ENCODE peak calls at places on chromosomes 16 and 17, in ten cellular contexts. One of them, this sample, is unnamed.

GRCh38 chr16:29784157-29784556 is 6.1 kb downstream of the ZG16 start:
- DNase-seq in AG04450: no peak
- DNase-seq in effector memory CD4-positive, alpha-beta T cell: no peak
- DNase-seq in mesendoderm: no peak
- DNase-seq in right cardiac atrium: no peak
- DNase-seq in suprapubic skin: no peak
- DNase-seq in psoas muscle: no peak
- DNase-seq in upper lobe of right lung: no peak
- DNase-seq in A549: no peak
- DNase-seq in brain microvascular endothelial cell: no peak
- DNase-seq in this sample: no peak

GRCh38 chr16:10979717-10980601 is 35.6 kb downstream of the CLEC16A start:
- DNase-seq in AG04450: no peak
- DNase-seq in effector memory CD4-positive, alpha-beta T cell: no peak
- DNase-seq in mesendoderm: no peak
- DNase-seq in right cardiac atrium: peak
- DNase-seq in suprapubic skin: peak
- DNase-seq in psoas muscle: peak
- DNase-seq in upper lobe of right lung: no peak
- DNase-seq in A549: no peak
- DNase-seq in brain microvascular endothelial cell: no peak
- DNase-seq in this sample: peak

GRCh38 chr17:17749025-17749772 is 67.9 kb downstream of the RAI1 start:
- DNase-seq in AG04450: no peak
- DNase-seq in effector memory CD4-positive, alpha-beta T cell: no peak
- DNase-seq in mesendoderm: peak
- DNase-seq in right cardiac atrium: no peak
- DNase-seq in suprapubic skin: no peak
- DNase-seq in psoas muscle: no peak
- DNase-seq in upper lobe of right lung: no peak
- DNase-seq in A549: no peak
- DNase-seq in brain microvascular endothelial cell: no peak
- DNase-seq in this sample: peak

GRCh38 chr17:73595068-73595865 is 49.0 kb downstream of the SDK2 start:
- DNase-seq in AG04450: no peak
- DNase-seq in effector memory CD4-positive, alpha-beta T cell: no peak
- DNase-seq in mesendoderm: peak
- DNase-seq in right cardiac atrium: peak
- DNase-seq in suprapubic skin: no peak
- DNase-seq in psoas muscle: peak
- DNase-seq in upper lobe of right lung: peak
- DNase-seq in A549: no peak
- DNase-seq in brain microvascular endothelial cell: no peak
- DNase-seq in this sample: peak

GRCh38 chr16:65044861-65045260 is 77.0 kb downstream of the CDH11 start:
- DNase-seq in AG04450: peak
- DNase-seq in effector memory CD4-positive, alpha-beta T cell: no peak
- DNase-seq in mesendoderm: no peak
- DNase-seq in right cardiac atrium: no peak
- DNase-seq in suprapubic skin: no peak
- DNase-seq in psoas muscle: no peak
- DNase-seq in upper lobe of right lung: no peak
- DNase-seq in A549: no peak
- DNase-seq in brain microvascular endothelial cell: peak
- DNase-seq in this sample: no peak

GRCh38 chr17:75764711-75765421 is at the start of gene GALK1:
- DNase-seq in AG04450: no peak
- DNase-seq in effector memory CD4-positive, alpha-beta T cell: peak
- DNase-seq in mesendoderm: peak
- DNase-seq in right cardiac atrium: peak
- DNase-seq in suprapubic skin: peak
- DNase-seq in psoas muscle: peak
- DNase-seq in upper lobe of right lung: peak
- DNase-seq in A549: peak
- DNase-seq in brain microvascular endothelial cell: peak
- DNase-seq in this sample: peak

GRCh38 chr17:2337152-2337810 is at the start of gene SGSM2:
- DNase-seq in AG04450: no peak
- DNase-seq in effector memory CD4-positive, alpha-beta T cell: peak
- DNase-seq in mesendoderm: peak
- DNase-seq in right cardiac atrium: peak
- DNase-seq in suprapubic skin: peak
- DNase-seq in psoas muscle: peak
- DNase-seq in upper lobe of right lung: peak
- DNase-seq in A549: peak
- DNase-seq in brain microvascular endothelial cell: no peak
- DNase-seq in this sample: peak

GRCh38 chr16:57216968-57217367 is 28.1 kb upstream of the ARL2BP start:
- DNase-seq in AG04450: no peak
- DNase-seq in effector memory CD4-positive, alpha-beta T cell: no peak
- DNase-seq in mesendoderm: no peak
- DNase-seq in right cardiac atrium: no peak
- DNase-seq in suprapubic skin: no peak
- DNase-seq in psoas muscle: no peak
- DNase-seq in upper lobe of right lung: no peak
- DNase-seq in A549: no peak
- DNase-seq in brain microvascular endothelial cell: no peak
- DNase-seq in this sample: no peak

GRCh38 chr17:79874329-79874981 is 35.2 kb upstream of the CBX4 start:
- DNase-seq in AG04450: no peak
- DNase-seq in effector memory CD4-positive, alpha-beta T cell: no peak
- DNase-seq in mesendoderm: peak
- DNase-seq in right cardiac atrium: no peak
- DNase-seq in suprapubic skin: no peak
- DNase-seq in psoas muscle: no peak
- DNase-seq in upper lobe of right lung: no peak
- DNase-seq in A549: peak
- DNase-seq in brain microvascular endothelial cell: peak
- DNase-seq in this sample: peak

GRCh38 chr17:41784207-41784744 is 2.2 kb downstream of the JUP start:
- DNase-seq in AG04450: no peak
- DNase-seq in effector memory CD4-positive, alpha-beta T cell: no peak
- DNase-seq in mesendoderm: peak
- DNase-seq in right cardiac atrium: peak
- DNase-seq in suprapubic skin: no peak
- DNase-seq in psoas muscle: no peak
- DNase-seq in upper lobe of right lung: no peak
- DNase-seq in A549: peak
- DNase-seq in brain microvascular endothelial cell: peak
- DNase-seq in this sample: peak

GRCh38 chr16:87391950-87392822 is at the start of gene MAP1LC3B:
- DNase-seq in AG04450: peak
- DNase-seq in effector memory CD4-positive, alpha-beta T cell: peak
- DNase-seq in mesendoderm: peak
- DNase-seq in right cardiac atrium: peak
- DNase-seq in suprapubic skin: peak
- DNase-seq in psoas muscle: peak
- DNase-seq in upper lobe of right lung: peak
- DNase-seq in A549: peak
- DNase-seq in brain microvascular endothelial cell: peak
- DNase-seq in this sample: peak

GRCh38 chr16:67104061-67104460 is 5.7 kb upstream of the PHAF1 start:
- DNase-seq in AG04450: no peak
- DNase-seq in effector memory CD4-positive, alpha-beta T cell: no peak
- DNase-seq in mesendoderm: peak
- DNase-seq in right cardiac atrium: no peak
- DNase-seq in suprapubic skin: no peak
- DNase-seq in psoas muscle: no peak
- DNase-seq in upper lobe of right lung: no peak
- DNase-seq in A549: peak
- DNase-seq in brain microvascular endothelial cell: no peak
- DNase-seq in this sample: peak

GRCh38 chr17:45739786-45740185 is 44.3 kb upstream of the CRHR1 start:
- DNase-seq in AG04450: no peak
- DNase-seq in effector memory CD4-positive, alpha-beta T cell: no peak
- DNase-seq in mesendoderm: no peak
- DNase-seq in right cardiac atrium: no peak
- DNase-seq in suprapubic skin: no peak
- DNase-seq in psoas muscle: no peak
- DNase-seq in upper lobe of right lung: peak
- DNase-seq in A549: no peak
- DNase-seq in brain microvascular endothelial cell: no peak
- DNase-seq in this sample: peak

GRCh38 chr16:67241008-67241900 is 6.0 kb downstream of the FHOD1 start:
- DNase-seq in AG04450: peak
- DNase-seq in effector memory CD4-positive, alpha-beta T cell: no peak
- DNase-seq in mesendoderm: peak
- DNase-seq in right cardiac atrium: peak
- DNase-seq in suprapubic skin: no peak
- DNase-seq in psoas muscle: peak
- DNase-seq in upper lobe of right lung: peak
- DNase-seq in A549: peak
- DNase-seq in brain microvascular endothelial cell: peak
- DNase-seq in this sample: peak

GRCh38 chr16:74431516-74431915 is 10.2 kb upstream of the CLEC18B start:
- DNase-seq in AG04450: no peak
- DNase-seq in effector memory CD4-positive, alpha-beta T cell: no peak
- DNase-seq in mesendoderm: no peak
- DNase-seq in right cardiac atrium: no peak
- DNase-seq in suprapubic skin: no peak
- DNase-seq in psoas muscle: no peak
- DNase-seq in upper lobe of right lung: no peak
- DNase-seq in A549: no peak
- DNase-seq in brain microvascular endothelial cell: no peak
- DNase-seq in this sample: peak
- H3K27ac ChIP-seq in AG04450: no peak
- H3K27ac ChIP-seq in effector memory CD4-positive, alpha-beta T cell: no peak
- H3K27ac ChIP-seq in mesendoderm: no peak
- H3K27ac ChIP-seq in right cardiac atrium: no peak
- H3K27ac ChIP-seq in suprapubic skin: no peak
- H3K27ac ChIP-seq in psoas muscle: no peak
- H3K27ac ChIP-seq in upper lobe of right lung: no peak
- H3K27ac ChIP-seq in A549: peak
- H3K27ac ChIP-seq in brain microvascular endothelial cell: no peak
- H3K27ac ChIP-seq in this sample: no peak

DNA sequence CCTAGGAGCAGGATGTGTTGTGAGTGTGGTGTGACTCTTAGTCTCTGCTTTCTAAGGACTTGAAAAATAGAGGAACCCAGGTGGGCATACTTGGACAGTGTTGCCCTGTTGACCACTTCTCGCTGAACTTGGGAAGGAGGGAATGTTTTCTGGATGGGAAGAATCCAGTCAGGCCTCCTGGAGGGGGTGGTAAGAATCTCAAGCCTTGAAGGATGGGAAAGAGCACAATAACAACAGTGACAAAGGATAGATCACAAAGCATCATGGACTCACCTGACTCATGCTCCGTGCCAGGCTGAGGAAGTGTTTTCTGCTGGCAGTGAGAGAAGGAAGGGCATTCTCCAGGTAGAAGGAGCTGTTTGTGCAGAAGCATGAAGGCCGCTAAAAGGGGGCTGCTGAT is 8.4 kb downstream of the KAT8 start:
- DNase-seq in AG04450: no peak
- DNase-seq in effector memory CD4-positive, alpha-beta T cell: no peak
- DNase-seq in mesendoderm: no peak
- DNase-seq in right cardiac atrium: no peak
- DNase-seq in suprapubic skin: no peak
- DNase-seq in psoas muscle: no peak
- DNase-seq in upper lobe of right lung: no peak
- DNase-seq in A549: no peak
- DNase-seq in brain microvascular endothelial cell: no peak
- DNase-seq in this sample: no peak
- H3K4me3 ChIP-seq in AG04450: no peak
- H3K4me3 ChIP-seq in effector memory CD4-positive, alpha-beta T cell: no peak
- H3K4me3 ChIP-seq in mesendoderm: no peak
- H3K4me3 ChIP-seq in right cardiac atrium: no peak
- H3K4me3 ChIP-seq in suprapubic skin: no peak
- H3K4me3 ChIP-seq in psoas muscle: no peak
- H3K4me3 ChIP-seq in upper lobe of right lung: no peak
- H3K4me3 ChIP-seq in A549: no peak
- H3K4me3 ChIP-seq in brain microvascular endothelial cell: no peak
- H3K4me3 ChIP-seq in this sample: no peak

DNA sequence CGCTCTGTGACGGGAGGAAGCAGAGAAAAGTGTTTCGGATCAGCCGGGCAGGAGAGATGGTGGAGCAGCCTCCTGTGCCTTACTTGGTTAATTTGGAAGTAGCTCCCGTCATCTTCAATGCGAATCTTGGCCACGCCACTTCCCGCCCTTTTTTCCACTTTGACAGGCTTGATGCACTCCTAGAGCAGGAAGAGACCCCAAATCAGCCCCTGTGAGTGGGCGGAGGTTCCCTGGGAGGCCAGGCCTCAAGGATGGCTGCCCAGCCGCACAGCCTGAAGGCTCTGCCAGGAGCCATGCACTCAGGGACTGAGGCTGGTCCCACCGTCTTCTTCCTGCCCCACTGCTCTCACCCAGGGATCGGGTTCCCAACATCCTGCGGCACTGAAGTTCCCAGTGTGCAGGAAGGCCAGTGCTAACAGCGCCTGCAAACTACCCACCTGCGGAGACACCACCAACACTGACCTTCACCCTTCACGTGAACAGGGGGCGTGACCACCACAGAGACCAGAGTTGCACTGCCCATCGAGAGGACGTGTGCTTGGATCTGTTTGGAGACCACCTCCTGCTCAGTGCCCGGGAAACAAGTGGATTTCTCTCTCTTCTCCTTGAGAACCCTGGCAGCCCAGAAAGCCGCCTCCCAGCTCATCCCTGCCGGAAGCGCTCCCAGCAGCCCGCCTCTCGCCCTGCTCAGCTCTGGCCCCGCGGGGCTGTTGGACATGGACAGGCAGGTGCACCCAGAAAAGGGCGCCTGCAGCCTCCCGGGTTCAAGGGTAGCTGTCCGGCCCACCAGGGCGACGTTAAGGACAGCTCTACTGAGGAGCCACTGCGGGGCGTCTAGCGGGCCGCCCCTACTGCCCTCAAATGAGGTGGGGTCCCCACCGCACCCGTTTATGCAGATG is 988 bp downstream of the CIAO3 start:
- DNase-seq in AG04450: no peak
- DNase-seq in effector memory CD4-positive, alpha-beta T cell: no peak
- DNase-seq in mesendoderm: no peak
- DNase-seq in right cardiac atrium: no peak
- DNase-seq in suprapubic skin: no peak
- DNase-seq in psoas muscle: no peak
- DNase-seq in upper lobe of right lung: peak
- DNase-seq in A549: no peak
- DNase-seq in brain microvascular endothelial cell: no peak
- DNase-seq in this sample: no peak
- H3K27ac ChIP-seq in AG04450: no peak
- H3K27ac ChIP-seq in effector memory CD4-positive, alpha-beta T cell: peak
- H3K27ac ChIP-seq in mesendoderm: no peak
- H3K27ac ChIP-seq in right cardiac atrium: no peak
- H3K27ac ChIP-seq in suprapubic skin: no peak
- H3K27ac ChIP-seq in psoas muscle: peak
- H3K27ac ChIP-seq in upper lobe of right lung: peak
- H3K27ac ChIP-seq in A549: peak
- H3K27ac ChIP-seq in brain microvascular endothelial cell: no peak
- H3K27ac ChIP-seq in this sample: no peak

DNA sequence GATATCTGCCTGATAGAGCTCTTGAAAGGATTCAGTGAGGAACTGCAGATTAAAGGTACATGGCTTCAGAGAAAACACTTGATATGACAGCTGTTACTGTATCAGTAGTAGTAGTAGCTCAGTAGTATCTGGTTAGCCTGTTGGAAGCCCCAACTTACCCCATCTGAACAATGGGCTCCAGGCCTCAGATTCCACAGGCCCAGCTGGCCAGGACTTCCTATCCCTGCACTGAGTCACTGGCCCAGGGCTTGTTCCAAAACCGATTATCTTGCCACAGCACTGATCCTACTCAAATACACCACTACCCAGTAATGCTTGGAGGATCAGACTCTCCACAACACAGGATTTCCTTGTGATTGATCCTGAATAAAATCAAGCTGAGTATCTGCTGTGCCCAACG is 32.6 kb downstream of the DCUN1D3 start:
- DNase-seq in AG04450: no peak
- DNase-seq in effector memory CD4-positive, alpha-beta T cell: no peak
- DNase-seq in mesendoderm: no peak
- DNase-seq in right cardiac atrium: no peak
- DNase-seq in suprapubic skin: no peak
- DNase-seq in psoas muscle: no peak
- DNase-seq in upper lobe of right lung: no peak
- DNase-seq in A549: no peak
- DNase-seq in brain microvascular endothelial cell: peak
- DNase-seq in this sample: no peak
- H3K4me3 ChIP-seq in AG04450: no peak
- H3K4me3 ChIP-seq in effector memory CD4-positive, alpha-beta T cell: no peak
- H3K4me3 ChIP-seq in mesendoderm: no peak
- H3K4me3 ChIP-seq in right cardiac atrium: no peak
- H3K4me3 ChIP-seq in suprapubic skin: no peak
- H3K4me3 ChIP-seq in psoas muscle: no peak
- H3K4me3 ChIP-seq in upper lobe of right lung: no peak
- H3K4me3 ChIP-seq in A549: no peak
- H3K4me3 ChIP-seq in brain microvascular endothelial cell: no peak
- H3K4me3 ChIP-seq in this sample: no peak

This sample was measured in endodermal cell.